ENCODE peak calls at places on chromosomes 4 and X, in ten cellular contexts. One of them, this sample, is unnamed.
A peak's percentile ranks its signal among the peaks of the same experiment; 100 is the strongest.

GRCh38 chrX:71105638-71106037 is 902 bp downstream of the CXorf65 start:
- DNase-seq in ascending aorta: no peak
- DNase-seq in BJ: no peak
- DNase-seq in GM06990: no peak
- DNase-seq in fibroblast of lung: no peak
- DNase-seq in mucosa of descending colon: no peak
- DNase-seq in cardiac muscle cell: no peak
- DNase-seq in neural progenitor cell: no peak
- DNase-seq in BE2C: no peak
- DNase-seq in right atrium auricular region: no peak
- DNase-seq in this sample: no peak

GRCh38 chr4:121307441-121308327 is 73.1 kb downstream of the QRFPR start:
- DNase-seq in ascending aorta: no peak
- DNase-seq in BJ: peak; percentile 8
- DNase-seq in GM06990: peak; percentile 53
- DNase-seq in fibroblast of lung: peak; percentile 49
- DNase-seq in mucosa of descending colon: no peak
- DNase-seq in cardiac muscle cell: peak; percentile 74
- DNase-seq in neural progenitor cell: peak; percentile 80
- DNase-seq in BE2C: peak; percentile 17
- DNase-seq in right atrium auricular region: no peak
- DNase-seq in this sample: peak; percentile 16

GRCh38 chrX:151871244-151871643 is 41.4 kb upstream of the MAGEA4 start:
- DNase-seq in ascending aorta: no peak
- DNase-seq in BJ: peak; percentile 81
- DNase-seq in GM06990: no peak
- DNase-seq in fibroblast of lung: peak; percentile 94
- DNase-seq in mucosa of descending colon: no peak
- DNase-seq in cardiac muscle cell: no peak
- DNase-seq in neural progenitor cell: no peak
- DNase-seq in BE2C: no peak
- DNase-seq in right atrium auricular region: no peak
- DNase-seq in this sample: peak; percentile 88

GRCh38 chrX:16869393-16870094 is 618 bp downstream of the RBBP7 start:
- DNase-seq in ascending aorta: no peak
- DNase-seq in BJ: no peak
- DNase-seq in GM06990: no peak
- DNase-seq in fibroblast of lung: no peak
- DNase-seq in mucosa of descending colon: peak; percentile 70
- DNase-seq in cardiac muscle cell: peak; percentile 75
- DNase-seq in neural progenitor cell: peak; percentile 87
- DNase-seq in BE2C: peak; percentile 54
- DNase-seq in right atrium auricular region: no peak
- DNase-seq in this sample: no peak

GRCh38 chr4:43757147-43757546 is 691.5 kb downstream of the KCTD8 start:
- DNase-seq in ascending aorta: no peak
- DNase-seq in BJ: no peak
- DNase-seq in GM06990: no peak
- DNase-seq in fibroblast of lung: peak; percentile 43
- DNase-seq in mucosa of descending colon: no peak
- DNase-seq in cardiac muscle cell: no peak
- DNase-seq in neural progenitor cell: no peak
- DNase-seq in BE2C: no peak
- DNase-seq in right atrium auricular region: no peak
- DNase-seq in this sample: no peak

GRCh38 chrX:148574247-148574973 is 74.0 kb downstream of the AFF2 start:
- DNase-seq in ascending aorta: no peak
- DNase-seq in BJ: no peak
- DNase-seq in GM06990: no peak
- DNase-seq in fibroblast of lung: peak; percentile 61
- DNase-seq in mucosa of descending colon: no peak
- DNase-seq in cardiac muscle cell: no peak
- DNase-seq in neural progenitor cell: no peak
- DNase-seq in BE2C: no peak
- DNase-seq in right atrium auricular region: no peak
- DNase-seq in this sample: no peak

GRCh38 chr4:2961411-2962098 is 1.7 kb downstream of the NOP14 start:
- DNase-seq in ascending aorta: no peak
- DNase-seq in BJ: no peak
- DNase-seq in GM06990: no peak
- DNase-seq in fibroblast of lung: no peak
- DNase-seq in mucosa of descending colon: no peak
- DNase-seq in cardiac muscle cell: no peak
- DNase-seq in neural progenitor cell: peak; percentile 64
- DNase-seq in BE2C: peak; percentile 47
- DNase-seq in right atrium auricular region: no peak
- DNase-seq in this sample: no peak

GRCh38 chr4:6851962-6852361 is 57.7 kb upstream of the TBC1D14 start:
- DNase-seq in ascending aorta: no peak
- DNase-seq in BJ: no peak
- DNase-seq in GM06990: no peak
- DNase-seq in fibroblast of lung: no peak
- DNase-seq in mucosa of descending colon: no peak
- DNase-seq in cardiac muscle cell: no peak
- DNase-seq in neural progenitor cell: no peak
- DNase-seq in BE2C: no peak
- DNase-seq in right atrium auricular region: no peak
- DNase-seq in this sample: no peak

GRCh38 chrX:12118134-12118533 is 20.1 kb upstream of the FRMPD4 start:
- DNase-seq in ascending aorta: no peak
- DNase-seq in BJ: peak; percentile 31
- DNase-seq in GM06990: no peak
- DNase-seq in fibroblast of lung: peak; percentile 69
- DNase-seq in mucosa of descending colon: no peak
- DNase-seq in cardiac muscle cell: no peak
- DNase-seq in neural progenitor cell: no peak
- DNase-seq in BE2C: no peak
- DNase-seq in right atrium auricular region: no peak
- DNase-seq in this sample: no peak

GRCh38 chrX:12113321-12113720 is 25.0 kb upstream of the FRMPD4 start:
- DNase-seq in ascending aorta: no peak
- DNase-seq in BJ: no peak
- DNase-seq in GM06990: no peak
- DNase-seq in fibroblast of lung: peak; percentile 39
- DNase-seq in mucosa of descending colon: no peak
- DNase-seq in cardiac muscle cell: no peak
- DNase-seq in neural progenitor cell: no peak
- DNase-seq in BE2C: no peak
- DNase-seq in right atrium auricular region: no peak
- DNase-seq in this sample: no peak

GRCh38 chrX:12115377-12115776 is 22.9 kb upstream of the FRMPD4 start:
- DNase-seq in ascending aorta: no peak
- DNase-seq in BJ: no peak
- DNase-seq in GM06990: no peak
- DNase-seq in fibroblast of lung: no peak
- DNase-seq in mucosa of descending colon: no peak
- DNase-seq in cardiac muscle cell: no peak
- DNase-seq in neural progenitor cell: peak; percentile 45
- DNase-seq in BE2C: no peak
- DNase-seq in right atrium auricular region: no peak
- DNase-seq in this sample: no peak
- TF ChIP-seq CTCF in ascending aorta: no peak
- TF ChIP-seq CTCF in BJ: no peak
- TF ChIP-seq CTCF in GM06990: peak; percentile 50
- TF ChIP-seq CTCF in fibroblast of lung: no peak
- TF ChIP-seq CTCF in mucosa of descending colon: no peak
- TF ChIP-seq CTCF in cardiac muscle cell: no peak
- TF ChIP-seq CTCF in neural progenitor cell: peak; percentile 57
- TF ChIP-seq CTCF in BE2C: peak; percentile 9
- TF ChIP-seq CTCF in right atrium auricular region: no peak
- TF ChIP-seq CTCF in this sample: no peak

DNA sequence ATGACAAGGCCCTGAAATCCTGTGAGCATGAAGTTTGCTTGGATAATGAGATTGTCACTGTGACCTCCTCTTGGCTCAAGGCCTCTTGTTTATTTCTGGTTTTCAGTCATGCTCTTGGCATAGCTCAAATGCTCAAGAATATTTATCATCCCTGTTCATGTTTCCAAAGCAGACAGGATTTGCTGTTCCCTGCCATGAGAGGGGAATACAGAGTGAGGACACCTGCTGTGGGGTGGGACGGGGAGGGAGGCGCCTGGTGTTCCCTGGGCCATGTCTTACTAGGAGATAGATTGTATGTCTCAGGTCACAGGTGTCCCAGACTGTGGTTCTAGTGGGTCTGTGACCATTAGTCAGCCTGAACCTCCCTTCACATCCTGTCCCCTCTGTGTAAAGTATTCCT is 34.9 kb upstream of the SH3RF1 start:
- DNase-seq in ascending aorta: no peak
- DNase-seq in BJ: peak; percentile 17
- DNase-seq in GM06990: no peak
- DNase-seq in fibroblast of lung: peak; percentile 19
- DNase-seq in mucosa of descending colon: no peak
- DNase-seq in cardiac muscle cell: no peak
- DNase-seq in neural progenitor cell: no peak
- DNase-seq in BE2C: no peak
- DNase-seq in right atrium auricular region: no peak
- DNase-seq in this sample: no peak
- H3K4me3 ChIP-seq in ascending aorta: no peak overlapping the region
- H3K4me3 ChIP-seq in BJ: no peak overlapping the region
- H3K4me3 ChIP-seq in GM06990: no peak overlapping the region
- H3K4me3 ChIP-seq in fibroblast of lung: no peak overlapping the region
- H3K4me3 ChIP-seq in mucosa of descending colon: no peak overlapping the region
- H3K4me3 ChIP-seq in cardiac muscle cell: no peak overlapping the region
- H3K4me3 ChIP-seq in neural progenitor cell: no peak overlapping the region
- H3K4me3 ChIP-seq in BE2C: no peak overlapping the region
- H3K4me3 ChIP-seq in right atrium auricular region: no peak overlapping the region
- H3K4me3 ChIP-seq in this sample: no peak overlapping the region

DNA sequence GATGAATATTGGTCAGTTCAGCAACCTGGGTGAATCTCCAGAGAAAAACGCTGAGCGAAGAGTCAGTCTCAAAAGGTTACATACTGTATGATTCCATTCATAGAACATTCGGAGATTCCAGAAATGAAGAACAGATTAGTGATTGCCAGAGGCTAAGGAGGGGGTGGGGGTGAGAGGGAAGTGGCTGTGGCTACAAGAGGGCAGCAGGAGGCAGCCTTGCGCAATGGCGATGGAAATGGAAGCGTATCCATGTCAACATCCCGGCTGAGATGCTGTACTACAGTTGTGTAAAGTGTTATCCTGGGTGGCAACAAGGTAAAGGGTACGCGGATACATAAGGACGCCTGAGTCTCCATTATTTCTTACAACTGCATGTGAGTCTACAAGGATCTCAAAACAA is 18.0 kb downstream of the LYAR start:
- DNase-seq in ascending aorta: no peak
- DNase-seq in BJ: no peak
- DNase-seq in GM06990: no peak
- DNase-seq in fibroblast of lung: no peak
- DNase-seq in mucosa of descending colon: no peak
- DNase-seq in cardiac muscle cell: no peak
- DNase-seq in neural progenitor cell: no peak
- DNase-seq in BE2C: peak; percentile 39
- DNase-seq in right atrium auricular region: no peak
- DNase-seq in this sample: no peak
- TF ChIP-seq CTCF in ascending aorta: no peak
- TF ChIP-seq CTCF in BJ: no peak
- TF ChIP-seq CTCF in GM06990: peak; percentile 8
- TF ChIP-seq CTCF in fibroblast of lung: no peak
- TF ChIP-seq CTCF in mucosa of descending colon: no peak
- TF ChIP-seq CTCF in cardiac muscle cell: peak; percentile 21
- TF ChIP-seq CTCF in neural progenitor cell: peak; percentile 26
- TF ChIP-seq CTCF in BE2C: peak; percentile 34
- TF ChIP-seq CTCF in right atrium auricular region: no peak
- TF ChIP-seq CTCF in this sample: peak; percentile 16

GRCh38 chrX:120309873-120310730 is 1.2 kb downstream of the TMEM255A start:
- DNase-seq in ascending aorta: no peak
- DNase-seq in BJ: no peak
- DNase-seq in GM06990: no peak
- DNase-seq in fibroblast of lung: peak; percentile 36
- DNase-seq in mucosa of descending colon: peak; percentile 52
- DNase-seq in cardiac muscle cell: peak; percentile 23
- DNase-seq in neural progenitor cell: peak; percentile 67
- DNase-seq in BE2C: no peak
- DNase-seq in right atrium auricular region: no peak
- DNase-seq in this sample: no peak

GRCh38 chrX:120311632-120312000 is 355 bp upstream of the TMEM255A start:
- DNase-seq in ascending aorta: no peak
- DNase-seq in BJ: no peak
- DNase-seq in GM06990: no peak
- DNase-seq in fibroblast of lung: peak; percentile 26
- DNase-seq in mucosa of descending colon: no peak
- DNase-seq in cardiac muscle cell: no peak
- DNase-seq in neural progenitor cell: no peak
- DNase-seq in BE2C: peak; percentile 27
- DNase-seq in right atrium auricular region: no peak
- DNase-seq in this sample: no peak

GRCh38 chrX:120308558-120308957 is 2.7 kb downstream of the TMEM255A start:
- DNase-seq in ascending aorta: no peak
- DNase-seq in BJ: no peak
- DNase-seq in GM06990: no peak
- DNase-seq in fibroblast of lung: no peak
- DNase-seq in mucosa of descending colon: no peak
- DNase-seq in cardiac muscle cell: peak; percentile 71
- DNase-seq in neural progenitor cell: peak; percentile 86
- DNase-seq in BE2C: no peak
- DNase-seq in right atrium auricular region: no peak
- DNase-seq in this sample: no peak

GRCh38 chrX:120310861-120311631 is at the start of gene TMEM255A:
- DNase-seq in ascending aorta: no peak
- DNase-seq in BJ: no peak
- DNase-seq in GM06990: no peak
- DNase-seq in fibroblast of lung: peak; percentile 14
- DNase-seq in mucosa of descending colon: peak; percentile 48
- DNase-seq in cardiac muscle cell: peak; percentile 17
- DNase-seq in neural progenitor cell: peak; percentile 50
- DNase-seq in BE2C: peak; percentile 33
- DNase-seq in right atrium auricular region: no peak
- DNase-seq in this sample: no peak

DNA sequence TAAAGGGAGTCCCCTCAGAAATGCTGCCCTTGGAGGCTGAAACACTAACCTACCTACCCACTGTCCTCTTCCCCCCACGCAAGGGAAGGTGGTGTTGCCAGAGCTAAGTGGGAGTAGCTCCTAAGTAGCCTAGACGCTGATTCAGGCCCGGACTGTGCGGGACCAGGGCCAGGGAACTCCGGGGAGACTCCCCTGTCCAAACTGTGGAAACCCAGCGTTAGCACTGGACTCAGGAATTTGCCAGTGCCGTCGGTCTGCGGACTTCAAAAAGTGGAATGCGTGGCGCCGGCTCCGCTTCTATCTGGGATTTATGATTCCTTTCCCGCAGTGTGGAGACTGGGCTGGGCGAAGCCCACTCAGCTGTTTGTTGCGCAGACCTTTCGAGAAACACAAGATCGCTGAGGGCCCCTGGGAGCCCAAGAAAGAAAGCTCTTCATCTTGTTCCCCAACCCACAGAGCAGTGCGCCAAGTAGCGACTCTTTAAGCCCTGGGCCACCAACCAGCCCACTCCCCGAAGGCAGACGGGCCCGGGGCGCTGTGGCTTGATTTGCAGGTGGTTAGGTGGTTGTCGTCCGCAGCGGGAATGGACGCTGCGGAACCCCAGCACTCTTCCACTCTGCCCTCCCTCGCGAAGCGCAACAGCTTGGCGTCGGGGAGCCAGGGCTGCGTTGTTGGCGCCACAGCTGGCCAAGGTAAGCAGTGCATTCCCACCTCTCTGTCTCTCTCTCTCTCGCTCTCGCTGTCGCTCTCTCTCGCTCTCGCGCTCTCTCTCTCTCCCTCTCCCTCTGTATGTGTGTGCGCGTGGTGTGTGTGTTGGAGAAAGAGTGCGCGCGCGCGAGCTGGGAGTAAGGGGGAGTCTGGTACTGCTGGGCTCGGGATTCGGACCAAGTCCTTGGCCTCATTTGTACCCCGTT is 2.0 kb downstream of the TMEM255A start:
- DNase-seq in ascending aorta: peak; percentile 15
- DNase-seq in BJ: no peak
- DNase-seq in GM06990: peak; percentile 75
- DNase-seq in fibroblast of lung: peak; percentile 76
- DNase-seq in mucosa of descending colon: peak; percentile 76
- DNase-seq in cardiac muscle cell: peak; percentile 78
- DNase-seq in neural progenitor cell: peak; percentile 82
- DNase-seq in BE2C: peak; percentile 59
- DNase-seq in right atrium auricular region: no peak
- DNase-seq in this sample: no peak
- H3K4me3 ChIP-seq in ascending aorta: peak overlapping the region; percentile 52
- H3K4me3 ChIP-seq in BJ: no peak overlapping the region
- H3K4me3 ChIP-seq in GM06990: peak overlapping the region; percentile 49
- H3K4me3 ChIP-seq in fibroblast of lung: no peak overlapping the region
- H3K4me3 ChIP-seq in mucosa of descending colon: no peak overlapping the region
- H3K4me3 ChIP-seq in cardiac muscle cell: peak overlapping the region; percentile 40
- H3K4me3 ChIP-seq in neural progenitor cell: peak overlapping the region; percentile 47
- H3K4me3 ChIP-seq in BE2C: peak overlapping the region; percentile 46
- H3K4me3 ChIP-seq in right atrium auricular region: peak overlapping the region; percentile 43
- H3K4me3 ChIP-seq in this sample: no peak overlapping the region